ENCODE peak calls at places on chromosomes 13 and 19, in nine cellular contexts. One of them, this sample, is unnamed.

GRCh38 chr13:87557788-87558187 is 113.4 kb upstream of the SLITRK5 start:
- DNase-seq in T1000: no peak
- DNase-seq in non-pigmented ciliary epithelial cell: no peak
- DNase-seq in NCI-H774: no peak
- DNase-seq in T follicular helper cell: no peak
- DNase-seq in activated CD4-positive, alpha-beta T cell treated with anti-CD3 and anti-CD28 coated beads, Interleukin-2, amount 10 ng/mL, durations not matched to agents 7 days and 5 days: no peak
- DNase-seq in activated gamma-delta T cell treated with Interleukin-2 at 50 U/mL for 16 hours: no peak
- DNase-seq in dorsolateral prefrontal cortex: no peak
- DNase-seq in pancreas: no peak
- DNase-seq in this sample: no peak

GRCh38 chr13:109198585-109198984 is 569.2 kb downstream of the MYO16 start:
- DNase-seq in T1000: no peak
- DNase-seq in pancreas: no peak
- DNase-seq in NCI-H774: no peak
- DNase-seq in non-pigmented ciliary epithelial cell: no peak
- DNase-seq in activated gamma-delta T cell treated with Interleukin-2 at 50 U/mL for 16 hours: no peak
- DNase-seq in activated CD4-positive, alpha-beta T cell treated with anti-CD3 and anti-CD28 coated beads, Interleukin-2, amount 10 ng/mL, durations not matched to agents 7 days and 5 days: no peak
- DNase-seq in T follicular helper cell: no peak
- DNase-seq in dorsolateral prefrontal cortex: no peak
- DNase-seq in this sample: no peak

GRCh38 chr19:3850320-3850972 is 18.4 kb downstream of the ZFR2 start:
- DNase-seq in non-pigmented ciliary epithelial cell: no peak
- DNase-seq in T follicular helper cell: no peak
- DNase-seq in activated gamma-delta T cell treated with Interleukin-2 at 50 U/mL for 16 hours: no peak
- DNase-seq in T1000: no peak
- DNase-seq in dorsolateral prefrontal cortex: no peak
- DNase-seq in pancreas: no peak
- DNase-seq in NCI-H774: no peak
- DNase-seq in activated CD4-positive, alpha-beta T cell treated with anti-CD3 and anti-CD28 coated beads, Interleukin-2, amount 10 ng/mL, durations not matched to agents 7 days and 5 days: no peak
- DNase-seq in this sample: no peak

GRCh38 chr19:58059003-58059671 is at the start of gene ZNF135:
- DNase-seq in activated gamma-delta T cell treated with Interleukin-2 at 50 U/mL for 16 hours: peak
- DNase-seq in T1000: peak
- DNase-seq in activated CD4-positive, alpha-beta T cell treated with anti-CD3 and anti-CD28 coated beads, Interleukin-2, amount 10 ng/mL, durations not matched to agents 7 days and 5 days: peak
- DNase-seq in dorsolateral prefrontal cortex: peak
- DNase-seq in NCI-H774: no peak
- DNase-seq in pancreas: peak
- DNase-seq in T follicular helper cell: peak
- DNase-seq in non-pigmented ciliary epithelial cell: peak
- DNase-seq in this sample: peak

GRCh38 chr19:1860133-1860775 is 3.1 kb downstream of the KLF16 start:
- DNase-seq in pancreas: peak
- DNase-seq in activated gamma-delta T cell treated with Interleukin-2 at 50 U/mL for 16 hours: no peak
- DNase-seq in NCI-H774: no peak
- DNase-seq in T1000: peak
- DNase-seq in activated CD4-positive, alpha-beta T cell treated with anti-CD3 and anti-CD28 coated beads, Interleukin-2, amount 10 ng/mL, durations not matched to agents 7 days and 5 days: peak
- DNase-seq in T follicular helper cell: peak
- DNase-seq in dorsolateral prefrontal cortex: no peak
- DNase-seq in non-pigmented ciliary epithelial cell: peak
- DNase-seq in this sample: peak

GRCh38 chr13:98265669-98266551 is 88.8 kb upstream of the RNF113B start:
- DNase-seq in activated CD4-positive, alpha-beta T cell treated with anti-CD3 and anti-CD28 coated beads, Interleukin-2, amount 10 ng/mL, durations not matched to agents 7 days and 5 days: no peak
- DNase-seq in NCI-H774: no peak
- DNase-seq in pancreas: peak
- DNase-seq in T1000: no peak
- DNase-seq in dorsolateral prefrontal cortex: no peak
- DNase-seq in T follicular helper cell: no peak
- DNase-seq in activated gamma-delta T cell treated with Interleukin-2 at 50 U/mL for 16 hours: no peak
- DNase-seq in non-pigmented ciliary epithelial cell: no peak
- DNase-seq in this sample: peak

GRCh38 chr19:48836089-48837017 is at the start of gene HSD17B14:
- DNase-seq in activated CD4-positive, alpha-beta T cell treated with anti-CD3 and anti-CD28 coated beads, Interleukin-2, amount 10 ng/mL, durations not matched to agents 7 days and 5 days: no peak
- DNase-seq in pancreas: no peak
- DNase-seq in dorsolateral prefrontal cortex: no peak
- DNase-seq in T follicular helper cell: no peak
- DNase-seq in non-pigmented ciliary epithelial cell: no peak
- DNase-seq in activated gamma-delta T cell treated with Interleukin-2 at 50 U/mL for 16 hours: no peak
- DNase-seq in NCI-H774: peak
- DNase-seq in T1000: no peak
- DNase-seq in this sample: peak

GRCh38 chr19:34712606-34713261 is 21.3 kb upstream of the ZNF181 start:
- DNase-seq in T follicular helper cell: peak
- DNase-seq in dorsolateral prefrontal cortex: no peak
- DNase-seq in non-pigmented ciliary epithelial cell: peak
- DNase-seq in activated gamma-delta T cell treated with Interleukin-2 at 50 U/mL for 16 hours: peak
- DNase-seq in activated CD4-positive, alpha-beta T cell treated with anti-CD3 and anti-CD28 coated beads, Interleukin-2, amount 10 ng/mL, durations not matched to agents 7 days and 5 days: peak
- DNase-seq in NCI-H774: peak
- DNase-seq in pancreas: no peak
- DNase-seq in T1000: peak
- DNase-seq in this sample: peak

GRCh38 chr13:35025314-35025713 is 83.2 kb downstream of the NBEA start:
- DNase-seq in activated gamma-delta T cell treated with Interleukin-2 at 50 U/mL for 16 hours: no peak
- DNase-seq in T1000: no peak
- DNase-seq in pancreas: no peak
- DNase-seq in activated CD4-positive, alpha-beta T cell treated with anti-CD3 and anti-CD28 coated beads, Interleukin-2, amount 10 ng/mL, durations not matched to agents 7 days and 5 days: no peak
- DNase-seq in dorsolateral prefrontal cortex: no peak
- DNase-seq in NCI-H774: no peak
- DNase-seq in T follicular helper cell: no peak
- DNase-seq in non-pigmented ciliary epithelial cell: no peak
- DNase-seq in this sample: no peak

GRCh38 chr19:13460045-13460444 is 46.2 kb downstream of the CACNA1A start:
- DNase-seq in dorsolateral prefrontal cortex: no peak
- DNase-seq in activated CD4-positive, alpha-beta T cell treated with anti-CD3 and anti-CD28 coated beads, Interleukin-2, amount 10 ng/mL, durations not matched to agents 7 days and 5 days: no peak
- DNase-seq in T1000: no peak
- DNase-seq in non-pigmented ciliary epithelial cell: no peak
- DNase-seq in T follicular helper cell: no peak
- DNase-seq in pancreas: no peak
- DNase-seq in activated gamma-delta T cell treated with Interleukin-2 at 50 U/mL for 16 hours: no peak
- DNase-seq in NCI-H774: peak
- DNase-seq in this sample: no peak

GRCh38 chr13:26953273-26953672 is 192.7 kb upstream of the GPR12 start:
- DNase-seq in T follicular helper cell: no peak
- DNase-seq in activated gamma-delta T cell treated with Interleukin-2 at 50 U/mL for 16 hours: no peak
- DNase-seq in T1000: no peak
- DNase-seq in activated CD4-positive, alpha-beta T cell treated with anti-CD3 and anti-CD28 coated beads, Interleukin-2, amount 10 ng/mL, durations not matched to agents 7 days and 5 days: no peak
- DNase-seq in pancreas: no peak
- DNase-seq in non-pigmented ciliary epithelial cell: no peak
- DNase-seq in dorsolateral prefrontal cortex: no peak
- DNase-seq in NCI-H774: no peak
- DNase-seq in this sample: no peak

GRCh38 chr13:38223093-38223492 is 126.6 kb upstream of the UFM1 start:
- DNase-seq in T1000: no peak
- DNase-seq in NCI-H774: no peak
- DNase-seq in non-pigmented ciliary epithelial cell: no peak
- DNase-seq in activated CD4-positive, alpha-beta T cell treated with anti-CD3 and anti-CD28 coated beads, Interleukin-2, amount 10 ng/mL, durations not matched to agents 7 days and 5 days: no peak
- DNase-seq in pancreas: no peak
- DNase-seq in T follicular helper cell: no peak
- DNase-seq in activated gamma-delta T cell treated with Interleukin-2 at 50 U/mL for 16 hours: no peak
- DNase-seq in dorsolateral prefrontal cortex: no peak
- DNase-seq in this sample: no peak

GRCh38 chr13:109180905-109181425 is 551.6 kb downstream of the MYO16 start:
- DNase-seq in T1000: no peak
- DNase-seq in pancreas: no peak
- DNase-seq in activated gamma-delta T cell treated with Interleukin-2 at 50 U/mL for 16 hours: no peak
- DNase-seq in T follicular helper cell: no peak
- DNase-seq in non-pigmented ciliary epithelial cell: peak
- DNase-seq in activated CD4-positive, alpha-beta T cell treated with anti-CD3 and anti-CD28 coated beads, Interleukin-2, amount 10 ng/mL, durations not matched to agents 7 days and 5 days: no peak
- DNase-seq in NCI-H774: no peak
- DNase-seq in dorsolateral prefrontal cortex: no peak
- DNase-seq in this sample: no peak

GRCh38 chr19:23823952-23824389 is 65.3 kb upstream of the ZNF681 start:
- DNase-seq in NCI-H774: no peak
- DNase-seq in activated gamma-delta T cell treated with Interleukin-2 at 50 U/mL for 16 hours: no peak
- DNase-seq in T follicular helper cell: peak
- DNase-seq in non-pigmented ciliary epithelial cell: no peak
- DNase-seq in activated CD4-positive, alpha-beta T cell treated with anti-CD3 and anti-CD28 coated beads, Interleukin-2, amount 10 ng/mL, durations not matched to agents 7 days and 5 days: peak
- DNase-seq in T1000: no peak
- DNase-seq in pancreas: no peak
- DNase-seq in dorsolateral prefrontal cortex: no peak
- DNase-seq in this sample: no peak

GRCh38 chr13:98821372-98822237 is 69.1 kb upstream of the SLC15A1 start:
- DNase-seq in non-pigmented ciliary epithelial cell: no peak
- DNase-seq in activated gamma-delta T cell treated with Interleukin-2 at 50 U/mL for 16 hours: no peak
- DNase-seq in dorsolateral prefrontal cortex: no peak
- DNase-seq in T follicular helper cell: no peak
- DNase-seq in NCI-H774: no peak
- DNase-seq in T1000: no peak
- DNase-seq in activated CD4-positive, alpha-beta T cell treated with anti-CD3 and anti-CD28 coated beads, Interleukin-2, amount 10 ng/mL, durations not matched to agents 7 days and 5 days: no peak
- DNase-seq in pancreas: no peak
- DNase-seq in this sample: no peak

GRCh38 chr13:29847501-29847983 is 2.9 kb downstream of the UBL3 start:
- DNase-seq in non-pigmented ciliary epithelial cell: no peak
- DNase-seq in NCI-H774: no peak
- DNase-seq in pancreas: no peak
- DNase-seq in T follicular helper cell: no peak
- DNase-seq in dorsolateral prefrontal cortex: no peak
- DNase-seq in T1000: no peak
- DNase-seq in activated gamma-delta T cell treated with Interleukin-2 at 50 U/mL for 16 hours: no peak
- DNase-seq in activated CD4-positive, alpha-beta T cell treated with anti-CD3 and anti-CD28 coated beads, Interleukin-2, amount 10 ng/mL, durations not matched to agents 7 days and 5 days: peak
- DNase-seq in this sample: peak

GRCh38 chr13:27622102-27622820 is 569 bp downstream of the POLR1D start:
- DNase-seq in NCI-H774: no peak
- DNase-seq in activated gamma-delta T cell treated with Interleukin-2 at 50 U/mL for 16 hours: no peak
- DNase-seq in non-pigmented ciliary epithelial cell: no peak
- DNase-seq in pancreas: no peak
- DNase-seq in T follicular helper cell: no peak
- DNase-seq in dorsolateral prefrontal cortex: no peak
- DNase-seq in activated CD4-positive, alpha-beta T cell treated with anti-CD3 and anti-CD28 coated beads, Interleukin-2, amount 10 ng/mL, durations not matched to agents 7 days and 5 days: no peak
- DNase-seq in T1000: no peak
- DNase-seq in this sample: no peak

GRCh38 chr19:10260141-10260584 is 8.1 kb downstream of the MRPL4 start:
- DNase-seq in T1000: no peak
- DNase-seq in pancreas: no peak
- DNase-seq in NCI-H774: no peak
- DNase-seq in non-pigmented ciliary epithelial cell: no peak
- DNase-seq in activated gamma-delta T cell treated with Interleukin-2 at 50 U/mL for 16 hours: no peak
- DNase-seq in dorsolateral prefrontal cortex: no peak
- DNase-seq in T follicular helper cell: no peak
- DNase-seq in activated CD4-positive, alpha-beta T cell treated with anti-CD3 and anti-CD28 coated beads, Interleukin-2, amount 10 ng/mL, durations not matched to agents 7 days and 5 days: no peak
- DNase-seq in this sample: no peak

GRCh38 chr19:12481781-12482504 is 2.7 kb downstream of the ZNF709 start:
- DNase-seq in activated gamma-delta T cell treated with Interleukin-2 at 50 U/mL for 16 hours: no peak
- DNase-seq in T1000: no peak
- DNase-seq in T follicular helper cell: no peak
- DNase-seq in non-pigmented ciliary epithelial cell: no peak
- DNase-seq in activated CD4-positive, alpha-beta T cell treated with anti-CD3 and anti-CD28 coated beads, Interleukin-2, amount 10 ng/mL, durations not matched to agents 7 days and 5 days: no peak
- DNase-seq in pancreas: no peak
- DNase-seq in dorsolateral prefrontal cortex: no peak
- DNase-seq in NCI-H774: no peak
- DNase-seq in this sample: no peak

GRCh38 chr13:112690242-112690943 is 555 bp downstream of the ATP11A start:
- DNase-seq in dorsolateral prefrontal cortex: no peak
- DNase-seq in pancreas: peak
- DNase-seq in activated CD4-positive, alpha-beta T cell treated with anti-CD3 and anti-CD28 coated beads, Interleukin-2, amount 10 ng/mL, durations not matched to agents 7 days and 5 days: peak
- DNase-seq in activated gamma-delta T cell treated with Interleukin-2 at 50 U/mL for 16 hours: no peak
- DNase-seq in non-pigmented ciliary epithelial cell: no peak
- DNase-seq in T follicular helper cell: no peak
- DNase-seq in NCI-H774: peak
- DNase-seq in T1000: no peak
- DNase-seq in this sample: peak

GRCh38 chr13:37905736-37906135 is 36.2 kb upstream of the TRPC4 start:
- DNase-seq in dorsolateral prefrontal cortex: no peak
- DNase-seq in activated gamma-delta T cell treated with Interleukin-2 at 50 U/mL for 16 hours: no peak
- DNase-seq in NCI-H774: no peak
- DNase-seq in activated CD4-positive, alpha-beta T cell treated with anti-CD3 and anti-CD28 coated beads, Interleukin-2, amount 10 ng/mL, durations not matched to agents 7 days and 5 days: no peak
- DNase-seq in T follicular helper cell: no peak
- DNase-seq in non-pigmented ciliary epithelial cell: no peak
- DNase-seq in T1000: no peak
- DNase-seq in pancreas: no peak
- DNase-seq in this sample: no peak

GRCh38 chr19:48812094-48812929 is 1.5 kb upstream of the BCAT2 start:
- DNase-seq in T1000: peak
- DNase-seq in activated CD4-positive, alpha-beta T cell treated with anti-CD3 and anti-CD28 coated beads, Interleukin-2, amount 10 ng/mL, durations not matched to agents 7 days and 5 days: peak
- DNase-seq in activated gamma-delta T cell treated with Interleukin-2 at 50 U/mL for 16 hours: peak
- DNase-seq in non-pigmented ciliary epithelial cell: no peak
- DNase-seq in dorsolateral prefrontal cortex: peak
- DNase-seq in T follicular helper cell: no peak
- DNase-seq in pancreas: peak
- DNase-seq in NCI-H774: peak
- DNase-seq in this sample: peak

GRCh38 chr13:91817250-91817649 is 418.8 kb downstream of the GPC5 start:
- DNase-seq in T1000: no peak
- DNase-seq in non-pigmented ciliary epithelial cell: no peak
- DNase-seq in T follicular helper cell: no peak
- DNase-seq in pancreas: no peak
- DNase-seq in NCI-H774: no peak
- DNase-seq in activated gamma-delta T cell treated with Interleukin-2 at 50 U/mL for 16 hours: no peak
- DNase-seq in activated CD4-positive, alpha-beta T cell treated with anti-CD3 and anti-CD28 coated beads, Interleukin-2, amount 10 ng/mL, durations not matched to agents 7 days and 5 days: no peak
- DNase-seq in dorsolateral prefrontal cortex: no peak
- DNase-seq in this sample: no peak

GRCh38 chr13:31182987-31183386 is 16.8 kb upstream of the B3GLCT start:
- DNase-seq in T1000: no peak
- DNase-seq in T follicular helper cell: no peak
- DNase-seq in non-pigmented ciliary epithelial cell: no peak
- DNase-seq in activated CD4-positive, alpha-beta T cell treated with anti-CD3 and anti-CD28 coated beads, Interleukin-2, amount 10 ng/mL, durations not matched to agents 7 days and 5 days: no peak
- DNase-seq in activated gamma-delta T cell treated with Interleukin-2 at 50 U/mL for 16 hours: no peak
- DNase-seq in pancreas: no peak
- DNase-seq in dorsolateral prefrontal cortex: no peak
- DNase-seq in NCI-H774: no peak
- DNase-seq in this sample: no peak

GRCh38 chr19:37907735-37908066 is 693 bp downstream of the SIPA1L3 start:
- DNase-seq in activated gamma-delta T cell treated with Interleukin-2 at 50 U/mL for 16 hours: no peak
- DNase-seq in T1000: no peak
- DNase-seq in activated CD4-positive, alpha-beta T cell treated with anti-CD3 and anti-CD28 coated beads, Interleukin-2, amount 10 ng/mL, durations not matched to agents 7 days and 5 days: no peak
- DNase-seq in non-pigmented ciliary epithelial cell: no peak
- DNase-seq in T follicular helper cell: no peak
- DNase-seq in NCI-H774: no peak
- DNase-seq in dorsolateral prefrontal cortex: no peak
- DNase-seq in pancreas: no peak
- DNase-seq in this sample: no peak

GRCh38 chr13:104641309-104641708 is 1575.1 kb upstream of the SLC10A2 start:
- DNase-seq in NCI-H774: no peak
- DNase-seq in activated CD4-positive, alpha-beta T cell treated with anti-CD3 and anti-CD28 coated beads, Interleukin-2, amount 10 ng/mL, durations not matched to agents 7 days and 5 days: no peak
- DNase-seq in dorsolateral prefrontal cortex: no peak
- DNase-seq in pancreas: no peak
- DNase-seq in T follicular helper cell: no peak
- DNase-seq in non-pigmented ciliary epithelial cell: no peak
- DNase-seq in activated gamma-delta T cell treated with Interleukin-2 at 50 U/mL for 16 hours: no peak
- DNase-seq in T1000: no peak
- DNase-seq in this sample: no peak

GRCh38 chr13:110540871-110541525 is 20.5 kb downstream of the RAB20 start:
- DNase-seq in activated CD4-positive, alpha-beta T cell treated with anti-CD3 and anti-CD28 coated beads, Interleukin-2, amount 10 ng/mL, durations not matched to agents 7 days and 5 days: no peak
- DNase-seq in T1000: no peak
- DNase-seq in activated gamma-delta T cell treated with Interleukin-2 at 50 U/mL for 16 hours: no peak
- DNase-seq in pancreas: no peak
- DNase-seq in NCI-H774: no peak
- DNase-seq in T follicular helper cell: no peak
- DNase-seq in dorsolateral prefrontal cortex: no peak
- DNase-seq in non-pigmented ciliary epithelial cell: no peak
- DNase-seq in this sample: no peak

GRCh38 chr13:24159921-24160324 is 597 bp upstream of the SPATA13 start:
- DNase-seq in NCI-H774: no peak
- DNase-seq in activated gamma-delta T cell treated with Interleukin-2 at 50 U/mL for 16 hours: no peak
- DNase-seq in activated CD4-positive, alpha-beta T cell treated with anti-CD3 and anti-CD28 coated beads, Interleukin-2, amount 10 ng/mL, durations not matched to agents 7 days and 5 days: no peak
- DNase-seq in non-pigmented ciliary epithelial cell: no peak
- DNase-seq in T1000: no peak
- DNase-seq in T follicular helper cell: no peak
- DNase-seq in pancreas: peak
- DNase-seq in dorsolateral prefrontal cortex: no peak
- DNase-seq in this sample: no peak

GRCh38 chr13:87274209-87274819 is 396.9 kb upstream of the SLITRK5 start:
- DNase-seq in T1000: no peak
- DNase-seq in NCI-H774: peak
- DNase-seq in activated CD4-positive, alpha-beta T cell treated with anti-CD3 and anti-CD28 coated beads, Interleukin-2, amount 10 ng/mL, durations not matched to agents 7 days and 5 days: peak
- DNase-seq in activated gamma-delta T cell treated with Interleukin-2 at 50 U/mL for 16 hours: no peak
- DNase-seq in T follicular helper cell: no peak
- DNase-seq in dorsolateral prefrontal cortex: no peak
- DNase-seq in non-pigmented ciliary epithelial cell: no peak
- DNase-seq in pancreas: no peak
- DNase-seq in this sample: no peak

GRCh38 chr13:46983881-46984280 is 87.0 kb upstream of the HTR2A start:
- DNase-seq in non-pigmented ciliary epithelial cell: no peak
- DNase-seq in T follicular helper cell: no peak
- DNase-seq in T1000: no peak
- DNase-seq in activated gamma-delta T cell treated with Interleukin-2 at 50 U/mL for 16 hours: no peak
- DNase-seq in activated CD4-positive, alpha-beta T cell treated with anti-CD3 and anti-CD28 coated beads, Interleukin-2, amount 10 ng/mL, durations not matched to agents 7 days and 5 days: no peak
- DNase-seq in dorsolateral prefrontal cortex: no peak
- DNase-seq in NCI-H774: no peak
- DNase-seq in pancreas: no peak
- DNase-seq in this sample: no peak

GRCh38 chr19:54893406-54893805 is 12.5 kb upstream of the NCR1 start:
- DNase-seq in activated gamma-delta T cell treated with Interleukin-2 at 50 U/mL for 16 hours: no peak
- DNase-seq in pancreas: no peak
- DNase-seq in non-pigmented ciliary epithelial cell: no peak
- DNase-seq in dorsolateral prefrontal cortex: no peak
- DNase-seq in T1000: no peak
- DNase-seq in activated CD4-positive, alpha-beta T cell treated with anti-CD3 and anti-CD28 coated beads, Interleukin-2, amount 10 ng/mL, durations not matched to agents 7 days and 5 days: no peak
- DNase-seq in T follicular helper cell: no peak
- DNase-seq in NCI-H774: no peak
- DNase-seq in this sample: no peak